ENCODE peak calls at places on chromosomes 13 and 19, in four cellular contexts. X, I, P and G are unnamed samples.

GRCh38 chr13:111411186-111411858 is 90.9 kb downstream of the TEX29 start:
- DNase-seq in P (no peak), X (no peak), I (no peak), G (no peak)

GRCh38 chr19:29269641-29270040 is 56.7 kb upstream of the UQCRFS1 start:
- DNase-seq in P (no peak), I (no peak), X (no peak), G (no peak)

GRCh38 chr13:90238433-90238832 is 1109.1 kb upstream of the MIR17HG start:
- DNase-seq in I (no peak), X (no peak), P (no peak), G (no peak)

GRCh38 chr19:23916991-23917390 is 2.3 kb downstream of the ZNF726 start:
- DNase-seq in X (no peak), P (no peak), I (no peak), G (no peak)

GRCh38 chr13:44236370-44236769 is 137.3 kb upstream of the SERP2 start:
- DNase-seq in X (no peak), I (no peak), P (no peak), G (no peak)

GRCh38 chr13:95156208-95156607 is 145.0 kb downstream of the ABCC4 start:
- DNase-seq in X (no peak), I (no peak), P (no peak), G (no peak)

GRCh38 chr13:39527961-39528720 is 74.9 kb downstream of the LHFPL6 start:
- DNase-seq in I (no peak), P (peak), X (peak), G (no peak)

GRCh38 chr19:38213911-38214625 is 10.0 kb downstream of the DPF1 start:
- DNase-seq in P (no peak), I (no peak), X (peak), G (no peak)

GRCh38 chr19:29770653-29771052 is 41.1 kb upstream of the CCNE1 start:
- DNase-seq in X (no peak), P (no peak), I (no peak), G (no peak)

GRCh38 chr13:34543836-34544235 is 398.2 kb upstream of the NBEA start:
- DNase-seq in P (no peak), I (no peak), X (no peak), G (no peak)

GRCh38 chr13:35479223-35479536 is 2.7 kb upstream of the MAB21L1 start:
- DNase-seq in X (peak), I (no peak), P (no peak), G (no peak)

GRCh38 chr13:99997702-99998219 is 16.2 kb downstream of the ZIC2 start:
- DNase-seq in I (no peak), X (no peak), P (no peak), G (no peak)

GRCh38 chr19:52749780-52750179 is 14.9 kb upstream of the ZNF611 start:
- DNase-seq in P (no peak), I (no peak), X (no peak), G (no peak)

GRCh38 chr19:52742516-52742915 is 7.7 kb upstream of the ZNF611 start:
- DNase-seq in I (no peak), P (no peak), X (no peak), G (no peak)

DNA sequence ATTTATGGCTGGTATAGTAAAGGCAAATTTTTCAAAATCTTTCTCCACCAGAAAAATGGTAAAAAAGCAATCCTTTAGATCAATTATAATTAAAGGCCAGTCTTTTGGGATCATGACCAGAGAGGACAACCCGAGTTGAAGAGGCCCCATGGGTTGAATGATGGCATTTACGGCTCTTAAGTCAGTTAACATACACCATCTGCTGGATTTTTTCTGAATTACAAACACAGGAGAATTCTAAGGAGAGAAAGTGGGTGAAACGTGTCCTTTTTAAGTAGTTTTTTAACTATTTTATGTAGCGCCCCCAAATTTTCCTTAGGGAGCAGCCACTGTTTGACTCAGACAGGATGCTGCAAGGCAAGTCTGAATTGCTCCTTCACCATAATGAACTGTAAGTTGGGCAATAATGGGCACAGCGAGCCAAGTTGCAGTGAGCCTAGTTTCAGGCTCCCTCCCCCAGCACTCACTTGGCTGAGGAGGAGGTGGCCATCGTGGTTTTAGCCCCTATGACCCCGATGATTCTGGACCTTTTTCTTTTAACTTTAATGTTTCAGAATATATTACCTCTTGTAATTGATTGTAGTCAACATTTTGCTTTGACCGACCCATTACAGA is 13.6 kb upstream of the ZNF611 start:
- DNase-seq in I (no peak), P (peak), X (no peak), G (no peak)
- TF ChIP-seq CTCF in I (peak), P (peak), X (peak), G (no peak)

GRCh38 chr19:7366701-7367420 is 18.1 kb downstream of the ARHGEF18 start:
- DNase-seq in P (no peak), X (no peak), I (no peak), G (no peak)
- TF ChIP-seq CTCF in P (peak), X (peak), I (peak), G (peak)

GRCh38 chr13:26628706-26629105 is 71.2 kb downstream of the WASF3 start:
- DNase-seq in X (no peak), P (no peak), I (no peak), G (no peak)
- TF ChIP-seq CTCF in X (no peak), P (peak), I (peak), G (peak)

DNA sequence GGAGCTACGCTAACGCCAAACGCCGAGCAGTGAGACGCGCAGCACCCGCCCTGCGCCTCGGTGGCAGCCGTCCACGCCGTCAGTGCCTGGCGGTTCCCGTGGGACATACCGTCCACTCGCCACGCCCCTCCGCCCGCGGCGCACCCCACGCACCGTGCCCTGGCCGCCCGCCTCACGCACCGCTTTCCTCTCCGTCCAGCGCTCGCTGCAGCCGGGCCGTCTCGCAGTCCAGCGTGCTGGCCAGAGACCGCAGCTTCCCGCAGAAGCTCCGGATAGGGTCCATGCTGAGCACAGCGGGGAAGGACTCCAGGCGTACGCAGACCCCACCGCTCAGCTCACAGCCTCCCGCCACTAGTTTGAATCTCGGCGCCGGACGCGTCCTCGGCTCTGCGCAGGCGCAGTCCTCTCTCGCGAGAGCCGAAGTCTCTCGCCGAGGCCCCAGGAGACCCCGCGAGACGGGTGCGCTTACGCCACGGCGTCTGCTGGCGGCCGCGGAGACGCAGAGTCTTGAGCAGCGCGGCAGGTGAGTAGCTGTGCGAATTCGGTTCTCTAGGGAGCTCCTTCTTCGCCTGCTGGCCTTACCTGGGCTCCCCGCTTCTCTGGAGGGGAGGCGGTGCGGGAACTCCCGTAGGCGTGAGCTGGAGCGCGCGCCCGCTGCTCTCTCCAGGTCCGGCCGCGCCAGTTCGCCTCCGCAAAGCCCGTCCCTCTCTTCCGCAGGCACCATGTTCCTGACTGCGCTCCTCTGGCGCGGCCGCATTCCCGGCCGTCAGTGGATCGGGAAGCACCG is at the start of the genes MRPL57 and SKA3:
- DNase-seq in P (peak), I (peak), X (peak), G (peak)
- TF ChIP-seq CTCF in P (no peak), I (no peak), X (no peak), G (no peak)

GRCh38 chr13:69935043-69935442 is 172.6 kb upstream of the ATXN8OS start:
- DNase-seq in I (no peak), P (no peak), X (no peak), G (no peak)
- TF ChIP-seq CTCF in I (peak), P (no peak), X (peak), G (peak)

DNA sequence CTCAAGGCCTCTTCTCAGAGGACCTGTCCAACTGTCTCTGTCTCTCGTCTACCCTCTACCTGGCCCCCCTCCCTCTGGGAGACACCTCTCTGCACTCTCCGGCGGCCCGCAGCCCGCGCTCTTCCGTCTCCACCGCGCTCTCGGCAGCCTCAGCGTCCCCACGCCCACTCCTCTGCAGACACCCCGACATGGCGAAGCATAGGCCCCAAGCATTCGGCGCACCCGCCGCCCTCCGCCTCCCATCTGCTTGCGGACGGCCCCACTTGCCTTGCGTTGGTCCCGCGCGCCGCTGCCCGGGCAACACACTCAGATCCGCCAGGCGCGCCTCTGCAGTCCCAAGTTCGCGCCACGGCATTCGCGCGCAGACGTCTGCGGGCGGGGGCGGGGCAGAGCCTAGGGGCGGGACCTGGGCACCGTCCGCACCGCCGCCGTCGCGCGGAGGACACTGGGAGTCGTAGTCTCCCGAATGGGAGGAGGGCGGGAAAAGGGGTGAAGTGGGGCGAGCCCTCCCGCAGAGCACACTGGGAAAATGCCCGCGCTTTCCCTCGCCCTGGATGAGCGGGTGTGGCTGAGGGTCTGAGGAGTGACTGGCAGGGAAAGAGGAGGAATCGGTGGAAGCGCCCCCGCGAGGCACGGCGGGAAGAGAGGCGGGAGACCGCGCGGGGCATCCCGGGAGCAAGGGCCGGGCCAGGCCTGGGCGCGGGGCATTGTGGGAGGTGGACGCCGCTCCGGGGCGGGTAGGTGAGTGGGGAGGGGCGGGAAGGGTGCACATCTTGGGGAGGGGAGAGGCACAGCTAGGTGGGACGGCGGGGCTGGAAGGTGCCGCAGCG is at the start of the genes LIG1 and ZSWIM9:
- DNase-seq in X (peak), I (peak), P (peak), G (peak)
- TF ChIP-seq CTCF in X (peak), I (no peak), P (peak), G (no peak)

GRCh38 chr13:50615234-50615633 is 228.3 kb downstream of the DLEU7 start:
- DNase-seq in P (no peak), I (no peak), X (no peak), G (no peak)

GRCh38 chr13:50613356-50613831 is 230.1 kb downstream of the DLEU7 start:
- DNase-seq in I (no peak), P (no peak), X (no peak), G (no peak)

GRCh38 chr13:50618206-50618605 is 225.3 kb downstream of the DLEU7 start:
- DNase-seq in P (no peak), X (no peak), I (no peak), G (no peak)

GRCh38 chr13:50617134-50617721 is 226.3 kb downstream of the DLEU7 start:
- DNase-seq in P (no peak), I (no peak), X (no peak), G (no peak)

DNA sequence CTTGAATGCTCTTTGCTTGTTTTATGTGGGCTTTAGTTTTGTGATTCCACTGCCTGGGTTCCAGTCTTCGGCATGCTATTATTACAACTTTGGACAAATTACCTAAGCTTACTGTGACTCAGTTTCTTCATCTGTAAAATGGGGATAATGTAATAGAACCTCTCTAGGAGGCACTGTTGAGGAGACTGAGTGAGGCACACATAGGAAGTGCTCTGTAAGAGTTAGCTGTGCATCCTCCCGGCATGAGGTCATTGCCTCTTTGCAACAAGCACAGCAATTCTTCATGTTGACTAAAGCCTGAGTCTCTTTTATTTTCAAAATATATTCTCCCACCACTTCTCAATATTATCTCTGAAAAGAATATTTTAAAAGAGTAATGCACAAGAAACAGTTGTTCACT is 227.4 kb downstream of the DLEU7 start:
- DNase-seq in P (no peak), I (no peak), X (no peak), G (no peak)
- TF ChIP-seq CTCF in P (no peak), I (no peak), X (no peak), G (no peak)

GRCh38 chr19:19403373-19403901 is 2.0 kb upstream of the GATAD2A start:
- DNase-seq in I (no peak), X (no peak), P (no peak), G (no peak)

GRCh38 chr19:19405919-19406877 is 723 bp downstream of the GATAD2A start:
- DNase-seq in X (no peak), P (no peak), I (peak), G (no peak)

GRCh38 chr19:19406878-19407639 is 1.6 kb downstream of the GATAD2A start:
- DNase-seq in I (peak), X (no peak), P (no peak), G (no peak)

GRCh38 chr19:19402656-19403372 is 2.7 kb upstream of the GATAD2A start:
- DNase-seq in P (no peak), X (no peak), I (no peak), G (no peak)

GRCh38 chr19:19404879-19405860 is at the start of gene GATAD2A:
- DNase-seq in X (peak), I (peak), P (peak), G (peak)
- TF ChIP-seq CTCF in X (peak), I (peak), P (peak), G (peak)